ENCODE peak calls at places on chromosomes 3 and 15, in four cellular contexts. M is HFFc6, W is RKO, Y is germinal center. N is an unnamed sample.

GRCh38 chr3:149813367-149814281 is 609 bp downstream of the RNF13 start:
- DNase-seq in M (peak; percentile 34), W (peak; percentile 68), Y (peak; percentile 8), N (peak; percentile 19)

GRCh38 chr3:10712121-10712520 is 103.9 kb upstream of the SLC6A11 start:
- DNase-seq in M (no peak), W (no peak), Y (no peak), N (no peak)

GRCh38 chr15:73926191-73927002 is at the start of gene LOXL1:
- DNase-seq in M (peak; percentile 85), W (peak; percentile 74), Y (no peak), N (no peak)

GRCh38 chr3:168828943-168829342 is 733.2 kb upstream of the GOLIM4 start:
- DNase-seq in M (no peak), W (no peak), Y (no peak), N (no peak)

GRCh38 chr3:119221779-119222320 is 18.8 kb downstream of the B4GALT4 start:
- DNase-seq in M (peak; percentile 47), W (no peak), Y (no peak), N (no peak)

GRCh38 chr3:131778526-131778925 is 256.3 kb downstream of the CPNE4 start:
- DNase-seq in M (no peak), W (no peak), Y (no peak), N (no peak)

GRCh38 chr3:128311441-128311844 is 155.2 kb downstream of the DNAJB8 start:
- DNase-seq in M (no peak), W (no peak), Y (no peak), N (no peak)

GRCh38 chr3:185983495-185984141 is 45.8 kb upstream of the TRA2B start:
- DNase-seq in M (peak; percentile 36), W (peak; percentile 64), Y (peak; percentile 67), N (no peak)

GRCh38 chr15:25437751-25438600 is 848 bp downstream of the UBE3A start:
- DNase-seq in M (peak; percentile 13), W (peak; percentile 61), Y (peak; percentile 49), N (peak; percentile 40)

GRCh38 chr15:70195808-70196304 is 98.1 kb upstream of the TLE3 start:
- DNase-seq in M (peak; percentile 73), W (peak; percentile 29), Y (no peak), N (no peak)

GRCh38 chr3:50503504-50503903 is at the start of gene CACNA2D2:
- DNase-seq in M (no peak), W (no peak), Y (peak; percentile 74), N (peak; percentile 70)

GRCh38 chr3:182063742-182064141 is 352.0 kb downstream of the SOX2 start:
- DNase-seq in M (no peak), W (no peak), Y (no peak), N (no peak)

GRCh38 chr15:39128746-39129145 is 452.1 kb upstream of the THBS1 start:
- DNase-seq in M (no peak), W (no peak), Y (no peak), N (no peak)

GRCh38 chr3:14550651-14551611 is 10.8 kb upstream of the GRIP2 start:
- DNase-seq in M (peak; percentile 5), W (no peak), Y (no peak), N (no peak)

GRCh38 chr3:191627064-191627463 is 166.1 kb downstream of the PYDC2 start:
- DNase-seq in M (no peak), W (no peak), Y (no peak), N (no peak)

GRCh38 chr3:115321396-115321795 is 174.3 kb upstream of the ZBTB20 start:
- DNase-seq in M (peak; percentile 19), W (peak; percentile 7), Y (no peak), N (no peak)

GRCh38 chr3:124078978-124079911 is 87.3 kb upstream of the ROPN1 start:
- DNase-seq in M (peak; percentile 50), W (peak; percentile 42), Y (peak; percentile 10), N (peak; percentile 11)

GRCh38 chr3:157408499-157409149 is 28.0 kb upstream of the PTX3 start:
- DNase-seq in M (no peak), W (no peak), Y (no peak), N (no peak)

GRCh38 chr3:118165413-118165812 is 869.2 kb downstream of the IGSF11 start:
- DNase-seq in M (no peak), W (no peak), Y (no peak), N (no peak)